ENCODE peak calls at places on chromosomes 6 and 20, in five cellular contexts. W is neural progenitor cell, I is PC-3, H is GM23338, T is PC-9. U is an unnamed sample. For H3K4me1 and H3F3A, the result is how much of the 10 kb centered on the place peaks cover.

GRCh38 chr20:61762208-61762710 is 303.4 kb downstream of the TAF4 start:
- DNase-seq in H (no peak), W (no peak), I (no peak), T (no peak), U (peak)

GRCh38 chr6:161064915-161065314 is 73.3 kb downstream of the MAP3K4 start:
- DNase-seq in W (no peak), I (no peak), H (no peak), T (no peak), U (no peak)

GRCh38 chr6:52125139-52125538 is 37.7 kb upstream of the PKHD1 start:
- DNase-seq in H (no peak), W (no peak), I (no peak), T (no peak), U (no peak)

GRCh38 chr6:102549221-102549874 is 1155.8 kb downstream of the GRIK2 start:
- DNase-seq in I (peak), T (no peak), W (no peak), H (no peak), U (no peak)

GRCh38 chr6:18742406-18742805 is 355.3 kb downstream of the RNF144B start:
- DNase-seq in I (peak), T (no peak), H (no peak), W (no peak), U (peak)

GRCh38 chr20:12030470-12030869 is 112.8 kb downstream of the BTBD3 start:
- DNase-seq in H (no peak), W (no peak), T (no peak), I (no peak), U (no peak)

GRCh38 chr6:11770546-11771466 is 7.8 kb downstream of the ADTRP start:
- DNase-seq in W (peak), H (peak), I (peak), T (peak), U (peak)

GRCh38 chr6:170221753-170222400 is 69.0 kb downstream of the DLL1 start:
- DNase-seq in I (no peak), W (no peak), H (no peak), T (no peak), U (no peak)

GRCh38 chr6:132513821-132514545 is 1.1 kb upstream of the STX7 start:
- DNase-seq in W (no peak), I (no peak), H (no peak), T (no peak), U (no peak)

GRCh38 chr6:1607557-1608221 is 2.0 kb upstream of the FOXC1 start:
- DNase-seq in W (peak), I (no peak), H (peak), T (peak), U (peak)

GRCh38 chr6:169008641-169009040 is 245.0 kb downstream of the THBS2 start:
- DNase-seq in W (no peak), T (no peak), I (no peak), H (peak), U (peak)

GRCh38 chr20:50746138-50746940 is 15.0 kb downstream of the PARD6B start:
- DNase-seq in W (no peak), I (no peak), H (no peak), T (peak), U (peak)

GRCh38 chr6:3748208-3748701 is 3.3 kb downstream of the PXDC1 start:
- DNase-seq in W (peak), I (peak), H (peak), T (peak), U (peak)

GRCh38 chr6:169292340-169293124 is 38.9 kb upstream of the THBS2 start:
- DNase-seq in I (peak), W (no peak), T (no peak), H (no peak), U (peak)

GRCh38 chr20:63876489-63877036 is 11.5 kb downstream of the TPD52L2 start:
- DNase-seq in W (no peak), T (no peak), I (no peak), H (no peak), U (no peak)

GRCh38 chr6:7042056-7042653 is 65.6 kb upstream of the RREB1 start:
- DNase-seq in W (no peak), I (peak), H (no peak), T (peak), U (peak)

GRCh38 chr6:54717849-54718455 is 128.6 kb upstream of the FAM83B start:
- DNase-seq in H (peak), W (peak), T (peak), I (peak), U (peak)

GRCh38 chr6:166862287-166862977 is 93.9 kb downstream of the RNASET2 start:
- DNase-seq in I (no peak), W (peak), T (no peak), H (peak), U (peak)

GRCh38 chr20:22861990-22862389 is 173.1 kb upstream of the SSTR4 start:
- DNase-seq in T (no peak), W (no peak), H (no peak), I (peak), U (no peak)

GRCh38 chr6:159125977-159126376 is 43.2 kb upstream of the FNDC1 start:
- DNase-seq in T (no peak), H (no peak), I (no peak), W (no peak), U (peak)

GRCh38 chr6:139369568-139370046 is 4.8 kb downstream of the CITED2 start:
- DNase-seq in I (peak), T (peak), H (peak), W (peak), U (peak)

GRCh38 chr20:20956586-20956985 is 149.6 kb downstream of the LINC00237 start:
- DNase-seq in I (no peak), W (peak), T (no peak), H (no peak), U (no peak)

GRCh38 chr6:88499436-88499835 is 333.3 kb upstream of the CNR1 start:
- DNase-seq in W (peak), H (no peak), I (no peak), T (no peak), U (no peak)

GRCh38 chr6:9766240-9766915 is 648.5 kb downstream of the TFAP2A start:
- DNase-seq in W (no peak), H (no peak), T (peak), I (peak), U (peak)

GRCh38 chr6:20907486-20908071 is 373.3 kb downstream of the CDKAL1 start:
- DNase-seq in T (no peak), H (peak), I (no peak), W (no peak), U (no peak)

GRCh38 chr6:5762561-5762968 is 244.2 kb downstream of the NRN1 start:
- DNase-seq in I (no peak), H (no peak), T (no peak), W (no peak), U (no peak)

GRCh38 chr20:1622450-1622849 is 2.6 kb upstream of the SIRPB1 start:
- DNase-seq in H (no peak), T (no peak), W (no peak), I (peak), U (no peak)

GRCh38 chr6:145836170-145836569 is 21.6 kb upstream of the FBXO30 start:
- DNase-seq in H (peak), W (no peak), T (no peak), I (peak), U (peak)

GRCh38 chr6:160386869-160387518 is 38.8 kb downstream of the SLC22A3 start:
- DNase-seq in I (peak), T (peak), W (no peak), H (no peak), U (peak)

GRCh38 chr6:92810913-92811312 is 608.4 kb downstream of the EPHA7 start:
- DNase-seq in H (peak), T (no peak), W (peak), I (peak), U (peak)

GRCh38 chr6:136889271-136890193 is 32.6 kb upstream of the SLC35D3 start:
- DNase-seq in T (no peak), I (peak), H (no peak), W (no peak), U (no peak)

GRCh38 chr20:38460040-38460623 is 12.5 kb upstream of the RALGAPB start:
- DNase-seq in H (no peak), I (peak), W (no peak), T (peak), U (peak)

GRCh38 chr6:79964607-79965081 is 17.3 kb upstream of the ELOVL4 start:
- DNase-seq in H (no peak), I (no peak), T (no peak), W (no peak), U (no peak)
- H3K27ac ChIP-seq in H (no peak), I (no peak), T (no peak), W (no peak), U (no peak)

GRCh38 chr6:36597775-36598174 is 3.6 kb downstream of the SRSF3 start:
- DNase-seq in W (no peak), I (no peak), H (no peak), T (no peak), U (no peak)

GRCh38 chr6:36598739-36599318 is 4.7 kb downstream of the SRSF3 start:
- DNase-seq in W (no peak), H (no peak), T (no peak), I (no peak), U (no peak)

GRCh38 chr6:36599791-36600209 is 5.6 kb downstream of the SRSF3 start:
- DNase-seq in W (peak), H (peak), I (no peak), T (no peak), U (peak)

GRCh38 chr6:36596359-36596758 is 2.2 kb downstream of the SRSF3 start:
- DNase-seq in I (no peak), W (no peak), H (no peak), T (no peak), U (peak)

DNA sequence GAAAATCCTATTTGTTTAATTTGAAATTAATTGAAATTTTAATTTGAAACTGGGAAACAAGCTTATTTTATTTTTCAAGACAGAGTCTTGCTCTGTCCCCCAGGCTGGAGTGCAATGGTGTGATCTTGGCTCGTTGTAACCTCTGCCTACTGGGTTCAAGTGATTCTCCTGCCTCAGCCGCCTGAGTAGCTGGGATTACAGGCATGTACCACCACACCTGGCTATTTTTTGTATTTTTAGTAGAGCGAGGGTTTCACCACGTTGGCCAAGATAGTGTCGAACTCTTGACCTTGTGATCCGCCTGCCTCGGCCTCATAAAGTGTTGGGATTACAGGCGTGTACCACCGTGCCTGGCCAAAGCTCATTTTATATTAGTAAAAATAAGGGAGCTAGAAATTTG is 4.2 kb downstream of the SRSF3 start:
- DNase-seq in I (no peak), T (no peak), W (no peak), H (no peak), U (no peak)
- H3K4me1 ChIP-seq in I (under half), T (half or more), W (under half), H (under half), U (half or more)

DNA sequence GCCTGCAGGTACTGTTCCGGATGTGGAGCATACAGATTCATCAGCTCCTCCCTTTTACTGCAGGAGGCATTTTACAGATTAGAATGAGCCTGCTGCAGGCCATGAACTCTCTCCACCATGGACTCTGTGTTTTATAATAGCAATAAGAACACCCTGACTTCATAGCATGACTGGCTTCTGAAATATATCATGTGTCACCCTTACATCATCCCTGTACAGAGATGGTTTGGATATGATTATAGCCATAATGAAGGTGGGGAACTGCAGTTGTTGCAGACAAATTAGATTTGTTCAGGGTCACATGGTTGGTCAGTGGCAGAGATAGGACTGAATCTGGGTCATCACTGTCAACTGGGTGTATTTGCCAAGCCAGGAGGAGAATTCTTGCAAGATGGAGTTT is 100.7 kb downstream of the FOXO3 start:
- DNase-seq in W (no peak), I (peak), T (peak), H (no peak), U (peak)
- H3F3A ChIP-seq in W (under half), I (under half), T (under half), H (under half), U (under half)

GRCh38 chr20:54177378-54177777 is 3.6 kb upstream of the CYP24A1 start:
- DNase-seq in I (no peak), H (no peak), W (no peak), T (no peak), U (no peak)
- H3K27ac ChIP-seq in I (no peak), H (no peak), W (no peak), T (no peak), U (no peak)

GRCh38 chr6:31144970-31145340 is 6.1 kb upstream of the PSORS1C2 start:
- DNase-seq in I (no peak), W (no peak), H (no peak), T (no peak), U (no peak)

GRCh38 chr6:31142356-31142755 is 3.5 kb upstream of the PSORS1C2 start:
- DNase-seq in W (no peak), I (no peak), T (no peak), H (no peak), U (no peak)

GRCh38 chr6:31145386-31145785 is 6.5 kb upstream of the PSORS1C2 start:
- DNase-seq in H (no peak), W (no peak), I (no peak), T (no peak), U (no peak)

GRCh38 chr6:31144296-31144969 is 5.6 kb upstream of the PSORS1C2 start:
- DNase-seq in W (no peak), I (no peak), H (no peak), T (no peak), U (no peak)

GRCh38 chr6:31143148-31143547 is 4.3 kb upstream of the PSORS1C2 start:
- DNase-seq in W (peak), I (no peak), T (no peak), H (no peak), U (peak)
- H3K4me1 ChIP-seq in W (under half), I (under half), T (under half), H (under half), U (under half)

GRCh38 chr6:107656883-107657282 is 167.0 kb downstream of the SOBP start:
- DNase-seq in I (no peak), W (no peak), H (no peak), T (no peak), U (no peak)
- H3F3A ChIP-seq in I (under half), W (under half), H (under half), T (under half), U (under half)

DNA sequence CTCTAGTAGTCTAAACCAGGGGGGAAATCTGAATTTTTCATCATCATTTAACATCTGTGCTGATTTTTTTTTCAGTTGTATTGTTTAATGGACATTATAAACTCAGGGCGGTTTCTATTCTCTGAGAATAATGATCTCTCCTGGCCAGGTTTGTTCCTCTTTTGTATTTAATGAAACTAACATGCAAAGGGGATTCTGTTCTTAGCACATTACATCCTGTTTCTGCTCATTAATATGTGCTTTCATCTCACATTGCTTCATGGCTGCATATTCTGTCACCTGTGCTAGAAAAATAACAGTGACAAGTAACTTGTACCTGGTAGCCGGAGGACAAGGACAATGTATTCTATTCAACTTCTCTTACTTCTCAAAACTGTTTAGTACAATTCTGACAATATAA is 806 bp downstream of the HLA-DOB start:
- DNase-seq in I (no peak), W (no peak), H (no peak), T (no peak), U (no peak)
- H3K27ac ChIP-seq in I (peak), W (no peak), H (no peak), T (peak), U (no peak)

DNA sequence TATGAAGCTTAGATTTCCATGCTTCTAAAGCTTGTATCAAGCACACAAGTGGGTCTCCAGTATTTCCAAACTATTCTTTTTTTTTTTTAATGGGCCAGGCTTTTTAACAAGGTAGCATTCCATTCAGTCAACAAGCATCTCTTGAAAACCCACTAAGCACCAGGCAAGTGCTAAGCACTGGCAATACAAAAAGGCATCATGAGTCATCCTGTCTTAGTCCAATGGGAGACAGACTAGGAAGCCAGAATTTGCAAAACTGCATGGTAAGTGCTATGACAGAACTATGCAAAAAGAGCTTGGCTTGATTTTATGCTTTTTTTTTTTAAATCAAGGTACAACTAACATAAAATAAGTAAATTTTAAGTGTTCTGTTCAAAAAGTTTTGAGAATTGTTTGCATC is 109.3 kb upstream of the DST start:
- DNase-seq in W (peak), I (peak), H (peak), T (no peak), U (peak)
- H3K4me1 ChIP-seq in W (half or more), I (half or more), H (half or more), T (under half), U (half or more)

GRCh38 chr20:53901697-53902096 is 168.7 kb downstream of the BCAS1 start:
- DNase-seq in I (no peak), T (no peak), W (no peak), H (no peak), U (no peak)
- H3F3A ChIP-seq in I (under half), T (half or more), W (under half), H (under half), U (half or more)

U was measured in GM23248.